ENCODE peak calls at places on chromosomes 13 and 19, in seven cellular contexts. W is suprapubic skin, H is bronchial epithelial cell, Y is IMR-90, Z is colonic mucosa, A is GM23338, L is breast epithelium. G is an unnamed sample.

GRCh38 chr13:75762066-75762937 is 126.2 kb downstream of the LMO7 start:
- DNase-seq in W (no peak), H (peak), Y (peak), Z (peak), A (no peak), L (no peak), G (peak)

GRCh38 chr13:35723820-35724219 is 247.3 kb upstream of the MAB21L1 start:
- DNase-seq in W (no peak), H (no peak), Y (peak), Z (no peak), A (no peak), L (no peak), G (no peak)

GRCh38 chr13:26923824-26924605 is 163.4 kb upstream of the GPR12 start:
- DNase-seq in W (no peak), H (peak), Y (peak), Z (no peak), A (no peak), L (no peak), G (peak)

GRCh38 chr19:33785795-33786194 is 10.9 kb upstream of the KCTD15 start:
- DNase-seq in W (no peak), H (peak), Y (peak), Z (no peak), A (no peak), L (no peak), G (no peak)

GRCh38 chr13:108342369-108343289 is 73.1 kb downstream of the TNFSF13B start:
- DNase-seq in W (no peak), H (peak), Y (peak), Z (no peak), A (peak), L (no peak), G (peak)

GRCh38 chr13:43767351-43767901 is 19.3 kb downstream of the ENOX1 start:
- DNase-seq in W (no peak), H (no peak), Y (no peak), Z (no peak), A (no peak), L (no peak), G (peak)

GRCh38 chr13:79541426-79542049 is 60.6 kb downstream of the NDFIP2 start:
- DNase-seq in W (no peak), H (peak), Y (peak), Z (no peak), A (peak), L (no peak), G (peak)

GRCh38 chr13:96730676-96731075 is 263.6 kb downstream of the OXGR1 start:
- DNase-seq in W (no peak), H (no peak), Y (no peak), Z (no peak), A (no peak), L (no peak), G (no peak)

GRCh38 chr13:51125495-51126226 is 14.6 kb upstream of the C13orf42 start:
- DNase-seq in W (no peak), H (peak), Y (peak), Z (peak), A (peak), L (no peak), G (peak)

GRCh38 chr19:6773323-6773931 is 919 bp downstream of the VAV1 start:
- DNase-seq in W (no peak), H (no peak), Y (no peak), Z (peak), A (peak), L (no peak), G (no peak)

GRCh38 chr19:39021063-39021462 is 11.3 kb downstream of the FBXO27 start:
- DNase-seq in W (no peak), H (no peak), Y (no peak), Z (no peak), A (no peak), L (no peak), G (no peak)

GRCh38 chr13:50261502-50261901 is 246.3 kb downstream of the KCNRG start:
- DNase-seq in W (no peak), H (peak), Y (no peak), Z (no peak), A (no peak), L (no peak), G (peak)

GRCh38 chr13:28045861-28046260 is 54.5 kb downstream of the FLT3 start:
- DNase-seq in W (no peak), H (no peak), Y (no peak), Z (no peak), A (no peak), L (no peak), G (no peak)

GRCh38 chr13:20814224-20814910 is 40.6 kb upstream of the EEF1AKMT1 start:
- DNase-seq in W (peak), H (peak), Y (peak), Z (peak), A (no peak), L (peak), G (peak)

GRCh38 chr13:30274083-30274482 is 33.3 kb downstream of the KATNAL1 start:
- DNase-seq in W (no peak), H (no peak), Y (no peak), Z (no peak), A (no peak), L (no peak), G (no peak)

GRCh38 chr19:43699506-43700367 is 16.1 kb upstream of the IRGC start:
- DNase-seq in W (peak), H (peak), Y (peak), Z (peak), A (peak), L (no peak), G (no peak)

GRCh38 chr13:46586766-46587509 is 34.0 kb downstream of the LRCH1 start:
- DNase-seq in W (no peak), H (no peak), Y (no peak), Z (no peak), A (no peak), L (no peak), G (no peak)

GRCh38 chr19:53333071-53333465 is 481 bp upstream of the ZNF845 start:
- DNase-seq in W (peak), H (no peak), Y (no peak), Z (no peak), A (peak), L (no peak), G (no peak)

GRCh38 chr19:40191836-40192646 is 815 bp downstream of the MAP3K10 start:
- DNase-seq in W (peak), H (no peak), Y (peak), Z (peak), A (peak), L (no peak), G (no peak)

GRCh38 chr19:30153326-30154210 is 211.5 kb downstream of the URI1 start:
- DNase-seq in W (no peak), H (no peak), Y (no peak), Z (no peak), A (no peak), L (no peak), G (no peak)

GRCh38 chr19:46408611-46409039 is 4.7 kb downstream of the CCDC8 start:
- DNase-seq in W (no peak), H (no peak), Y (peak), Z (peak), A (no peak), L (no peak), G (peak)

GRCh38 chr19:12956446-12957388 is at the start of gene GADD45GIP1:
- DNase-seq in W (peak), H (no peak), Y (peak), Z (peak), A (peak), L (peak), G (peak)

GRCh38 chr13:23500858-23501257 is 67.4 kb upstream of the SACS start:
- DNase-seq in W (no peak), H (no peak), Y (peak), Z (no peak), A (no peak), L (no peak), G (peak)

GRCh38 chr13:56909896-56910600 is 230.7 kb upstream of the PRR20A start:
- DNase-seq in W (no peak), H (no peak), Y (no peak), Z (no peak), A (no peak), L (no peak), G (no peak)

GRCh38 chr19:40948580-40949299 is 42.3 kb upstream of the CYP2B6 start:
- DNase-seq in W (no peak), H (no peak), Y (no peak), Z (no peak), A (no peak), L (no peak), G (no peak)

GRCh38 chr13:110560606-110561334 is 752 bp downstream of the RAB20 start:
- DNase-seq in W (no peak), H (peak), Y (no peak), Z (no peak), A (peak), L (no peak), G (peak)

GRCh38 chr13:29230446-29230845 is 365.0 kb downstream of the SLC7A1 start:
- DNase-seq in W (no peak), H (no peak), Y (no peak), Z (no peak), A (no peak), L (no peak), G (no peak)

GRCh38 chr19:34475026-34475974 is 6.3 kb upstream of the WTIP start:
- DNase-seq in W (no peak), H (peak), Y (peak), Z (no peak), A (no peak), L (no peak), G (peak)

GRCh38 chr13:99442273-99442895 is 58.9 kb upstream of the TM9SF2 start:
- DNase-seq in W (no peak), H (peak), Y (peak), Z (peak), A (peak), L (no peak), G (peak)

GRCh38 chr13:94369862-94370491 is 109.5 kb downstream of the DCT start:
- DNase-seq in W (no peak), H (no peak), Y (peak), Z (peak), A (no peak), L (no peak), G (no peak)

GRCh38 chr19:15902254-15902653 is 4.4 kb upstream of the CYP4F2 start:
- DNase-seq in W (no peak), H (no peak), Y (no peak), Z (no peak), A (no peak), L (no peak), G (no peak)

GRCh38 chr13:78603240-78603947 is at the start of gene POU4F1:
- DNase-seq in W (no peak), H (peak), Y (peak), Z (peak), A (peak), L (no peak), G (peak)

GRCh38 chr13:77820431-77821149 is 98.0 kb downstream of the EDNRB start:
- DNase-seq in W (no peak), H (no peak), Y (no peak), Z (no peak), A (peak), L (no peak), G (no peak)

GRCh38 chr13:112012004-112012704 is 54.8 kb upstream of the SOX1 start:
- DNase-seq in W (no peak), H (no peak), Y (no peak), Z (no peak), A (peak), L (no peak), G (no peak)

GRCh38 chr19:41882568-41883462 is at the start of gene ARHGEF1:
- DNase-seq in W (peak), H (no peak), Y (no peak), Z (peak), A (peak), L (no peak), G (peak)

DNA sequence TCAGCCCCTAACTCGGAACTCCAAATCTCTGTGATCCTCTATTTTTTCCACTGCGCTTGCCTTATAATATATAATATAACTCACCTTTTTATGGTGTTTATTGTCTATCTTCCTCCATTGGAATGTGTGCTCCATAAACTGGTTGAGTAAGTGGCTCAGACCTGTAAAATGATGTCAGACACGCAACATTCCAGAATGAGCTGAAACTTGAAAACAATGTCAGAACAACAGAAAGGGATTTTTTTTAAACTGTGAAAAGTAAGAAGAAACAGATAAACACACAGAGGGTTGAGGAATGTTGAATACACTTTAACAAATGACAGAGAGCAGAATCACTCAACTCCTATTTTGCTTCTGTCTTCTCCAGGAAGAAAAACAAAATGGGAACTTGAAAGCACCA is 19.1 kb upstream of the FAM216B start:
- DNase-seq in W (no peak), H (peak), Y (peak), Z (no peak), A (no peak), L (no peak), G (peak)
- TF ChIP-seq CTCF in W (no peak), H (no peak), Y (no peak), Z (no peak), A (no peak), L (no peak), G (no peak)

DNA sequence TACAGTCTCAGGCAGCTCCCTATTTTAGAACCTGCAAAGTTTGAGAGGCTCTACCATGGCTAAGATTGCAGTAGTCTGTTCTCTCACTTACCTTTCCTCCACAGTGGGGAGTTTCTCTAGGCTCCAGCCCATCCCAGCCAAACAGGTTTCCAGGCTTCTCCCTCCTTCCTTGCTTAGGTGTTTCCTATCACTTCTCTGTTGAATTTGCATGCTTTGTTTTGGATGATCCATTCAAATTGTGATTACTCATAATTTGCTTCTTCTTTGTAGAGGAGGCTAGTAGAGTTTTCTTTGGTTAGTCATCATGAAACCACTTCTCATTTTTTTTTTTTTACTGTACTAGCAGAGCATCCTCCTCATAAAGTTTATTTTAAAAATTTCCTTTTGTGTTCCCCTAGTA is 1242.2 kb upstream of the MIR17HG start:
- DNase-seq in W (no peak), H (peak), Y (no peak), Z (no peak), A (no peak), L (no peak), G (peak)
- H3K4me3 ChIP-seq in W (no peak), H (no peak), Y (no peak), Z (no peak), A (no peak), L (no peak), G (no peak)

GRCh38 chr19:49987159-49987698 is 26.3 kb upstream of the SIGLEC11 start:
- DNase-seq in W (peak), H (peak), Y (peak), Z (peak), A (peak), L (peak), G (peak)
- TF ChIP-seq CTCF in W (no peak), H (peak), Y (peak), Z (no peak), A (no peak), L (no peak), G (peak)

GRCh38 chr19:17874423-17875135 is 2.8 kb downstream of the SLC5A5 start:
- DNase-seq in W (no peak), H (no peak), Y (no peak), Z (no peak), A (no peak), L (no peak), G (no peak)
- H3K4me3 ChIP-seq in W (no peak), H (no peak), Y (no peak), Z (no peak), A (peak), L (peak), G (no peak)

DNA sequence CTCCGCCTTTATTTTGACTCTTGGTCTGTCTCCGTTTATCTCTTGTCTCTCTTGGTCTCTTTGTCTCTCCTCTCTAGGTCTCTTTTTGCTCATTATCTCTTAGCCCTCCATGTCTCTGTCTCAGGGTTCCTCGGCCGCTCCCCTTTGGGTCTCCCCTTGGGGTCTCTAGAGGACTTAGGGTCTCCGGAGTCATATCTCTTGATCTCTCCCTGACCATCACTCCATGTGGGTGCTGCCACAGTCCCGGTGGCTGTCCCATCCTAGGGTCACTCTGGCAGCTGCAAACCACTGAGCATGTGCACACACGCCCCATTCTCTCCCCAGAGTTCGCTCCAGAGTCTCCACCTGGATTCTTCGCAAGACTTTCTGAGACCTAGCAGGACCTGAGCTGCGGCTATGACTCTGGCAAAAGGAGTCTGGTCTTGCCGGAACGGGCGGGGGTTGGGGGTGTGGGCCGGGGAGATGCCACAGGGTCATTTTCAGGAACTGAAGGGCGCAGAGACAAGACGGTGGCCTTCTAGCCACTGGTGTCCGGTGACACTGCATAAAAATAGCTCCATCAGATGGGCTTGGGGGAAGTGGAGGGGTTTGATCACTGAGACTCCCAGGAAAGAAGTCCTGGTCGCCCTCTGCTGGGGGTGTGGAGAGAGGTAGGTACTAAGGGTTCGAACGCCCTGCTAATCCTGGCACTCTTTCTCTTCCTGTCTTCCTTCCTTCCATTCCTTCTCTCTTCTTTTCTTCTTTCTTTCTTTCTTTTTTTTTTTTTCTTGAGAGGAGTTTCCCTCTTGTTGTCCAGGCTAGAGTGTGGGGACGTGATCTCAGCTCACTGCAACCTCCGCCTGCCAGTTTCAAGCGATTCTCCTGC is 1.2 kb upstream of the KCNA7 start:
- DNase-seq in W (no peak), H (no peak), Y (no peak), Z (no peak), A (peak), L (no peak), G (peak)
- TF ChIP-seq CTCF in W (no peak), H (peak), Y (peak), Z (no peak), A (peak), L (no peak), G (peak)

GRCh38 chr13:82412749-82413148 is 1469.5 kb downstream of the SLITRK1 start:
- DNase-seq in W (no peak), H (no peak), Y (no peak), Z (no peak), A (no peak), L (no peak), G (no peak)

GRCh38 chr13:82407321-82407720 is 1475.0 kb downstream of the SLITRK1 start:
- DNase-seq in W (no peak), H (no peak), Y (no peak), Z (no peak), A (peak), L (no peak), G (no peak)
- H3K4me3 ChIP-seq in W (no peak), H (no peak), Y (no peak), Z (no peak), A (no peak), L (no peak), G (no peak)